ENCODE peak calls at places on chromosomes 13 and 19, in eight cellular contexts. U is stimulated activated CD4-positive, alpha-beta T cell treated with anti-CD3 and anti-CD28 coated beads, Interleukin-1b, Interleukin-23, amount 100 ng/mL, for 24 hours; N is NCI-H1436; C is substantia nigra; H is AG09319; K is ELF-1; V is fibroblast of lung; T is BE2C. Z is an unnamed sample.

GRCh38 chr19:50269653-50270052 is 59.5 kb downstream of the KCNC3 start:
- DNase-seq in U (no peak), N (no peak), C (no peak), H (no peak), K (no peak), V (no peak), T (no peak), Z (no peak)

GRCh38 chr19:33227242-33227650 is 1.6 kb upstream of the SLC7A10 start:
- DNase-seq in U (no peak), N (no peak), C (no peak), H (no peak), K (peak), V (peak), T (peak), Z (peak)

GRCh38 chr13:37288057-37288720 is 182.7 kb upstream of the CSNK1A1L start:
- DNase-seq in U (no peak), N (no peak), C (no peak), H (no peak), K (no peak), V (no peak), T (no peak), Z (no peak)

GRCh38 chr19:47679251-47679900 is 33.8 kb upstream of the EHD2 start:
- DNase-seq in U (no peak), N (no peak), C (no peak), H (no peak), K (no peak), V (no peak), T (no peak), Z (no peak)

GRCh38 chr19:34155686-34156085 is 16.6 kb upstream of the LSM14A start:
- DNase-seq in U (no peak), N (no peak), C (no peak), H (no peak), K (no peak), V (no peak), T (no peak), Z (no peak)

GRCh38 chr13:35700661-35701060 is 224.2 kb upstream of the MAB21L1 start:
- DNase-seq in U (no peak), N (no peak), C (no peak), H (no peak), K (no peak), V (no peak), T (no peak), Z (no peak)

GRCh38 chr13:97976551-97977375 is 23.3 kb downstream of the IPO5 start:
- DNase-seq in U (peak), N (peak), C (no peak), H (no peak), K (peak), V (no peak), T (peak), Z (no peak)

GRCh38 chr13:80945328-80945727 is 604.4 kb upstream of the SPRY2 start:
- DNase-seq in U (no peak), N (no peak), C (peak), H (no peak), K (peak), V (peak), T (peak), Z (no peak)

GRCh38 chr13:110317496-110318195 is 10.6 kb downstream of the COL4A2 start:
- DNase-seq in U (no peak), N (no peak), C (no peak), H (no peak), K (no peak), V (no peak), T (no peak), Z (no peak)

GRCh38 chr19:13644648-13645047 is 119.7 kb upstream of the MRI1 start:
- DNase-seq in U (no peak), N (no peak), C (no peak), H (no peak), K (no peak), V (no peak), T (peak), Z (no peak)

GRCh38 chr19:33177417-33177976 is 16.6 kb upstream of the LRP3 start:
- DNase-seq in U (no peak), N (no peak), C (peak), H (no peak), K (no peak), V (no peak), T (peak), Z (no peak)

GRCh38 chr13:110485604-110486003 is 75.9 kb downstream of the RAB20 start:
- DNase-seq in U (no peak), N (no peak), C (no peak), H (no peak), K (peak), V (no peak), T (no peak), Z (no peak)

GRCh38 chr19:55085923-55086715 is 10.4 kb downstream of the EPS8L1 start:
- DNase-seq in U (no peak), N (no peak), C (no peak), H (no peak), K (no peak), V (no peak), T (no peak), Z (no peak)

GRCh38 chr13:51646041-51646670 is 61.9 kb downstream of the WDFY2 start:
- DNase-seq in U (no peak), N (no peak), C (no peak), H (no peak), K (no peak), V (no peak), T (no peak), Z (no peak)

GRCh38 chr19:11995174-11995573 is 30.3 kb downstream of the ZNF763 start:
- DNase-seq in U (no peak), N (no peak), C (no peak), H (no peak), K (no peak), V (no peak), T (peak), Z (no peak)

GRCh38 chr19:19956431-19957075 is 55.8 kb downstream of the ZNF93 start:
- DNase-seq in U (no peak), N (no peak), C (no peak), H (no peak), K (peak), V (no peak), T (peak), Z (no peak)

GRCh38 chr19:55596304-55596703 is 3.0 kb downstream of the FIZ1 start:
- DNase-seq in U (no peak), N (no peak), C (no peak), H (no peak), K (no peak), V (no peak), T (no peak), Z (no peak)

Z was measured in MV-4-11.